ENCODE peak calls at places on chromosomes 5 and 9, in five cellular contexts. One of them, this sample, is unnamed.

GRCh38 chr9:125826850-125827249 is 79.7 kb downstream of the PBX3 start:
- DNase-seq in mesendoderm: no peak
- DNase-seq in neuronal stem cell: no peak
- DNase-seq in H1: no peak
- DNase-seq in IMR-90: no peak
- DNase-seq in this sample: no peak

GRCh38 chr5:174599992-174600391 is 124.4 kb upstream of the MSX2 start:
- DNase-seq in H1: peak
- DNase-seq in mesendoderm: peak
- DNase-seq in neuronal stem cell: no peak
- DNase-seq in IMR-90: no peak
- DNase-seq in this sample: no peak

GRCh38 chr5:73136277-73136606 is 15.9 kb downstream of the TMEM171 start:
- DNase-seq in H1: peak
- DNase-seq in mesendoderm: no peak
- DNase-seq in IMR-90: no peak
- DNase-seq in neuronal stem cell: no peak
- DNase-seq in this sample: no peak

GRCh38 chr5:163624466-163624865 is 119.0 kb downstream of the MAT2B start:
- DNase-seq in H1: no peak
- DNase-seq in IMR-90: no peak
- DNase-seq in mesendoderm: no peak
- DNase-seq in neuronal stem cell: no peak
- DNase-seq in this sample: no peak

GRCh38 chr5:147763791-147764525 is 18.6 kb downstream of the JAKMIP2 start:
- DNase-seq in mesendoderm: peak
- DNase-seq in neuronal stem cell: no peak
- DNase-seq in H1: no peak
- DNase-seq in IMR-90: peak
- DNase-seq in this sample: peak

GRCh38 chr9:100486479-100487176 is 13.7 kb downstream of the TMEFF1 start:
- DNase-seq in IMR-90: no peak
- DNase-seq in H1: no peak
- DNase-seq in mesendoderm: no peak
- DNase-seq in neuronal stem cell: no peak
- DNase-seq in this sample: no peak

GRCh38 chr9:33025572-33026347 is 687 bp downstream of the DNAJA1 start:
- DNase-seq in H1: peak
- DNase-seq in mesendoderm: peak
- DNase-seq in IMR-90: peak
- DNase-seq in neuronal stem cell: no peak
- DNase-seq in this sample: peak

GRCh38 chr5:57302164-57302563 is 128.3 kb downstream of the GPBP1 start:
- DNase-seq in neuronal stem cell: no peak
- DNase-seq in H1: no peak
- DNase-seq in IMR-90: peak
- DNase-seq in mesendoderm: peak
- DNase-seq in this sample: peak

GRCh38 chr5:53211799-53212198 is 102.2 kb upstream of the MOCS2 start:
- DNase-seq in H1: no peak
- DNase-seq in IMR-90: peak
- DNase-seq in neuronal stem cell: no peak
- DNase-seq in mesendoderm: no peak
- DNase-seq in this sample: peak

GRCh38 chr9:116096853-116097252 is 56.7 kb upstream of the PAPPA start:
- DNase-seq in IMR-90: no peak
- DNase-seq in H1: no peak
- DNase-seq in neuronal stem cell: no peak
- DNase-seq in mesendoderm: peak
- DNase-seq in this sample: no peak

GRCh38 chr5:61254969-61255555 is 77.0 kb upstream of the ZSWIM6 start:
- DNase-seq in mesendoderm: no peak
- DNase-seq in neuronal stem cell: no peak
- DNase-seq in IMR-90: no peak
- DNase-seq in H1: no peak
- DNase-seq in this sample: no peak

GRCh38 chr5:82405166-82405565 is 127.0 kb upstream of the RPS23 start:
- DNase-seq in H1: no peak
- DNase-seq in neuronal stem cell: no peak
- DNase-seq in IMR-90: peak
- DNase-seq in mesendoderm: no peak
- DNase-seq in this sample: peak

GRCh38 chr9:74379718-74380117 is 117.4 kb upstream of the RORB start:
- DNase-seq in mesendoderm: peak
- DNase-seq in neuronal stem cell: peak
- DNase-seq in H1: peak
- DNase-seq in IMR-90: no peak
- DNase-seq in this sample: no peak

GRCh38 chr5:31021181-31021624 is 172.3 kb upstream of the CDH6 start:
- DNase-seq in neuronal stem cell: no peak
- DNase-seq in IMR-90: peak
- DNase-seq in H1: no peak
- DNase-seq in mesendoderm: no peak
- DNase-seq in this sample: no peak

GRCh38 chr5:177429248-177430045 is 3.0 kb downstream of the GRK6 start:
- DNase-seq in IMR-90: no peak
- DNase-seq in neuronal stem cell: no peak
- DNase-seq in mesendoderm: no peak
- DNase-seq in H1: no peak
- DNase-seq in this sample: no peak

GRCh38 chr5:134873494-134873893 is 677 bp upstream of the TXNDC15 start:
- DNase-seq in neuronal stem cell: no peak
- DNase-seq in mesendoderm: peak
- DNase-seq in IMR-90: no peak
- DNase-seq in H1: no peak
- DNase-seq in this sample: no peak

GRCh38 chr9:129471201-129472019 is 149.5 kb downstream of the C9orf50 start:
- DNase-seq in H1: no peak
- DNase-seq in neuronal stem cell: no peak
- DNase-seq in IMR-90: no peak
- DNase-seq in mesendoderm: no peak
- DNase-seq in this sample: no peak

GRCh38 chr5:13695076-13695712 is 249.3 kb downstream of the DNAH5 start:
- DNase-seq in IMR-90: peak
- DNase-seq in H1: no peak
- DNase-seq in neuronal stem cell: no peak
- DNase-seq in mesendoderm: no peak
- DNase-seq in this sample: peak

GRCh38 chr9:32426278-32426939 is 42.0 kb downstream of the ACO1 start:
- DNase-seq in mesendoderm: no peak
- DNase-seq in neuronal stem cell: no peak
- DNase-seq in IMR-90: peak
- DNase-seq in H1: no peak
- DNase-seq in this sample: peak

GRCh38 chr9:130292104-130292503 is 26.5 kb downstream of the HMCN2 start:
- DNase-seq in IMR-90: no peak
- DNase-seq in neuronal stem cell: no peak
- DNase-seq in mesendoderm: no peak
- DNase-seq in H1: no peak
- DNase-seq in this sample: no peak

GRCh38 chr9:100099722-100100042 is 639 bp downstream of the INVS start:
- DNase-seq in H1: no peak
- DNase-seq in neuronal stem cell: no peak
- DNase-seq in mesendoderm: no peak
- DNase-seq in IMR-90: no peak
- DNase-seq in this sample: no peak

DNA sequence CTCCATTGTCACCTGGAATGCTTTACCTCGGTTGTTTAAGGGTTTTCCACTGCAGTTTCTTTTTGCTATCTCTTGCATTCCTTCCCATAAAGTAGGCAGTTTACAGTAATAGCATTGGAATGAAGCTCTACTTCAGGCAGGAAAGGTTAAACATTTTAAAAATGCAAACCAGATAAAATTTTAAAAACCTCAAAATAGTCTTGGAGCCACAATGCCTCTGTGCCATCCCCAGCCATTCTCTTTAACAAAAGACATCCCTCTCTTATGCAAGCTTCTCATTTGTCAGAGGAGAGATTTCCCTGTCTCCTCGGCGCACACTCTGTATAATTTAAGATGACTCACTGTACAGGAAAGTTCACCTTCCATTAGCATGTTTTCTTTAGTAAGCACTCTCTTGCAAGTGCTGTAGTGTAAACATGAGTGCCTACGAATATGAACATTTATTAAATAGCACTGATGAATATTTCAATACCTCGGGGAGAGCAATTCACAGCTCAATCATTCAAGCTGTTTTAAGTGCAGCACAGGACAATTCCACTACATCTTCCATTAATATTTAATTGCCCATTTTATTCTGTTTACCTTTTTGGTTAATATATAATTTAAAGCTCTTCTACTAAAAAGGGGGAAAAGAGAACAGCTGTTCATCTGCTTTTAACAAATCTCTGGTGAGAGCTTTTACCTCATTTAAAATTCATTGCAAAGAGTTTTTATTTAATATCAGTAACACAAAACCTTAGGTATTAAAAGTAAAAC is 343.6 kb downstream of the SPATA31D1 start:
- DNase-seq in neuronal stem cell: no peak
- DNase-seq in IMR-90: peak
- DNase-seq in mesendoderm: no peak
- DNase-seq in H1: no peak
- DNase-seq in this sample: peak
- H2BK5ac ChIP-seq in neuronal stem cell: no peak
- H2BK5ac ChIP-seq in IMR-90: peak
- H2BK5ac ChIP-seq in mesendoderm: no peak
- H2BK5ac ChIP-seq in H1: no peak
- H2BK5ac ChIP-seq in this sample: no peak

DNA sequence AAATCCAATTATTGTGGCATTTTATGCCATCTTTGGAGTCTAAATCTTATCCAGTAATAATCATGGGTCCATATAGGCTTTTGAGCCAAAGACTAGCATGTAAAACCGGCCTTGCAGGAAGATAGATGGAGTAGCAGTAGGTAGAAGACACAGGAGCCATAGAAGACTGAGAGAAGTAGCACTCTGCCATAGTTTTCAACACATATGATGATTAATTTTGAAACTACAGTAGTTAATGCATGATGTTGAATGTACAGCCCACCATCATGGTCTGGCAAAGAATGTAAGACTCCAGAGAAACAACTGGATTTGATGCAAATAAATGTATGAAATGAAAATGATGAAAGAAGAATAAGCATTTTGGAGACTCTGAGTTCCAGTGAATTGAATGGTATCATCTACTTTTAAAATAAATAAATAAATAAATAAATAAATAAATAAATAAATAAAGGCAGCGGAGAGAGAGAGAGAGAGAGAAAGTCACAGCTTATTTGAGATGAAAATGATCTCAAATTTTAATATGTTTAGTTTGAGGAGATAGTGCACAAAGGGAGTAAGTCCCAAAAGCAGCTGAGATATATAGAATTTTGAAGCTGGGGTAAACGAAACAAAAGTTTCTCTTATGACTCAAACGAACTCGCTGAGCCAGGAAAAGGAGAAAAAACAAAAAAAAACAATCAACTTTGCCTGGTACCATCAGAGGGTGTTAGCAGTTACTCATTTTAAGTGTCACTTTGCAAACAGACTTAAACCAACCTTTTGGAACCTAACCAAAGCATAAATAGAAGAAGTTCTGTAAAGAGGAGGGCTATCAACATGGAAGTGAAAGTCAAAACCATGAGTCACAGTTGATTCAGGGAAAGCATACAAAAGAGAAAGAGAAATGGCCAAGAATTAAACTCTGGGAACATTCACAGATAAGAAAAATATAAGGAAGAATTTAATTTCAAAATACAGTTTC is 388.7 kb downstream of the CETN3 start:
- DNase-seq in IMR-90: peak
- DNase-seq in H1: no peak
- DNase-seq in mesendoderm: peak
- DNase-seq in neuronal stem cell: no peak
- DNase-seq in this sample: peak
- H3K4me3 ChIP-seq in IMR-90: peak
- H3K4me3 ChIP-seq in H1: no peak
- H3K4me3 ChIP-seq in mesendoderm: no peak
- H3K4me3 ChIP-seq in neuronal stem cell: no peak
- H3K4me3 ChIP-seq in this sample: no peak

DNA sequence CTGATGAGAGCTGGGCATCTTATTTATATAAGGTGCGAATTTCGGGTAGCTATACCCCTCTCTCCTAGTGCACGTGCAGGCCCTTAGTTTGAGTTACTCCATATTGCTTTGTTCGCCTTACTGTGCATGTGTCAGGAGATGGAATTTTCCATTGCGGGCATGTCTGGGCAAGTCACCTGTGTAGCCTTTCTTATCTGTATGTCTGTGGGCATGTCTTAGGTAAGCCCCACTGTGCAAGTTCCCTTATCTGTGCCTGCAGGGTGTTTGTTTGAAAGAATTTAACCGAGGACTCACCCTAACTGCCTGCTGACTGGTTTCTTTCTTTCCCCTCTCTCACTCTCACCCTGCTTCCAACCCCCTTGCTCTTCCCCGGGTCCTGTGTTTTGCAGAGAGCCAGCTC is 140.7 kb upstream of the RANBP3L start:
- DNase-seq in neuronal stem cell: no peak
- DNase-seq in mesendoderm: peak
- DNase-seq in IMR-90: no peak
- DNase-seq in H1: no peak
- DNase-seq in this sample: no peak
- H2BK5ac ChIP-seq in neuronal stem cell: no peak
- H2BK5ac ChIP-seq in mesendoderm: peak
- H2BK5ac ChIP-seq in IMR-90: no peak
- H2BK5ac ChIP-seq in H1: peak
- H2BK5ac ChIP-seq in this sample: no peak

GRCh38 chr9:76902395-76902794 is 3.5 kb downstream of the PRUNE2 start:
- DNase-seq in H1: no peak
- DNase-seq in mesendoderm: no peak
- DNase-seq in neuronal stem cell: no peak
- DNase-seq in IMR-90: no peak
- DNase-seq in this sample: no peak
- H3K4me3 ChIP-seq in H1: no peak
- H3K4me3 ChIP-seq in mesendoderm: no peak
- H3K4me3 ChIP-seq in neuronal stem cell: no peak
- H3K4me3 ChIP-seq in IMR-90: no peak
- H3K4me3 ChIP-seq in this sample: no peak

DNA sequence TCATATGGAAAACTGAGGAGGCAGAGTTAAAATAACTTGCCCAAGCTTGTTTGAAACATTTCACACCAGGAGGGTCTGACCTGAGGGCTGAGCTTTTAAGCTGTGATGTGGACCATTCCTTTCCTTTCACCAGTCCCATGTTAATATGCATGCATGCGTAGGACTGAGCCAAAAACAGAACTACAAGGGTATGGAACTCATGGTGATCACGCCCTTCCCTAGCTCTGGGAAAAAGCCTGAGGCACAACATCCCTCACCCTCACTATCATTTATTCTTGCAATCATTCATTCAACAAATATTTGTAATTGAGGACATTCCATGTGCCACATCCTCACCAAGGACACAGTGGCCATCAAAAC is 87.4 kb upstream of the FAM169A start:
- DNase-seq in neuronal stem cell: no peak
- DNase-seq in H1: no peak
- DNase-seq in mesendoderm: no peak
- DNase-seq in IMR-90: no peak
- DNase-seq in this sample: no peak
- H2BK5ac ChIP-seq in neuronal stem cell: no peak
- H2BK5ac ChIP-seq in H1: no peak
- H2BK5ac ChIP-seq in mesendoderm: no peak
- H2BK5ac ChIP-seq in IMR-90: peak
- H2BK5ac ChIP-seq in this sample: peak

This sample was measured in mesenchymal stem cell.